ENCODE peak calls at places on chromosomes 11 and 22, in six cellular contexts. One of them, this sample, is unnamed.

GRCh38 chr11:77789061-77789730 is 31.3 kb downstream of the RSF1 start:
- DNase-seq in sigmoid colon: no peak
- DNase-seq in H54: no peak
- DNase-seq in A549: no peak
- DNase-seq in IMR-90: no peak
- DNase-seq in transverse colon: no peak
- DNase-seq in this sample: peak

GRCh38 chr11:43943931-43944751 is 1.7 kb downstream of the C11orf96 start:
- DNase-seq in sigmoid colon: peak
- DNase-seq in H54: peak
- DNase-seq in A549: peak
- DNase-seq in IMR-90: peak
- DNase-seq in transverse colon: no peak
- DNase-seq in this sample: peak

GRCh38 chr11:106271126-106271525 is 193.7 kb downstream of the AASDHPPT start:
- DNase-seq in sigmoid colon: no peak
- DNase-seq in H54: no peak
- DNase-seq in A549: no peak
- DNase-seq in IMR-90: no peak
- DNase-seq in transverse colon: no peak
- DNase-seq in this sample: no peak

GRCh38 chr11:129704831-129705230 is 110.8 kb upstream of the TMEM45B start:
- DNase-seq in sigmoid colon: no peak
- DNase-seq in H54: no peak
- DNase-seq in A549: no peak
- DNase-seq in IMR-90: no peak
- DNase-seq in transverse colon: no peak
- DNase-seq in this sample: no peak

GRCh38 chr22:20607157-20607907 is 99.9 kb downstream of the MED15 start:
- DNase-seq in sigmoid colon: no peak
- DNase-seq in H54: no peak
- DNase-seq in A549: no peak
- DNase-seq in IMR-90: no peak
- DNase-seq in transverse colon: no peak
- DNase-seq in this sample: no peak

GRCh38 chr22:30212996-30213441 is 33.5 kb downstream of the LIF start:
- DNase-seq in sigmoid colon: no peak
- DNase-seq in H54: no peak
- DNase-seq in A549: peak
- DNase-seq in IMR-90: no peak
- DNase-seq in transverse colon: no peak
- DNase-seq in this sample: no peak

GRCh38 chr22:41620646-41621098 is at the start of gene DESI1:
- DNase-seq in sigmoid colon: no peak
- DNase-seq in H54: no peak
- DNase-seq in A549: no peak
- DNase-seq in IMR-90: no peak
- DNase-seq in transverse colon: no peak
- DNase-seq in this sample: no peak

GRCh38 chr11:118998822-118999221 is 884 bp downstream of the CENATAC start:
- DNase-seq in sigmoid colon: no peak
- DNase-seq in H54: peak
- DNase-seq in A549: peak
- DNase-seq in IMR-90: peak
- DNase-seq in transverse colon: no peak
- DNase-seq in this sample: peak

GRCh38 chr11:8317164-8317563 is 53.5 kb upstream of the LMO1 start:
- DNase-seq in sigmoid colon: peak
- DNase-seq in H54: no peak
- DNase-seq in A549: no peak
- DNase-seq in IMR-90: peak
- DNase-seq in transverse colon: no peak
- DNase-seq in this sample: no peak

GRCh38 chr11:63369165-63369970 is at the start of gene SLC22A9:
- DNase-seq in sigmoid colon: no peak
- DNase-seq in H54: no peak
- DNase-seq in A549: no peak
- DNase-seq in IMR-90: no peak
- DNase-seq in transverse colon: no peak
- DNase-seq in this sample: no peak

GRCh38 chr11:82671451-82671850 is 62.2 kb downstream of the FAM181B start:
- DNase-seq in sigmoid colon: no peak
- DNase-seq in H54: no peak
- DNase-seq in A549: no peak
- DNase-seq in IMR-90: no peak
- DNase-seq in transverse colon: no peak
- DNase-seq in this sample: no peak

GRCh38 chr11:14422052-14422813 is 63.2 kb upstream of the RRAS2 start:
- DNase-seq in sigmoid colon: peak
- DNase-seq in H54: peak
- DNase-seq in A549: peak
- DNase-seq in IMR-90: peak
- DNase-seq in transverse colon: peak
- DNase-seq in this sample: peak

GRCh38 chr11:32173435-32173834 is 82.6 kb downstream of the RCN1 start:
- DNase-seq in sigmoid colon: no peak
- DNase-seq in H54: peak
- DNase-seq in A549: peak
- DNase-seq in IMR-90: peak
- DNase-seq in transverse colon: peak
- DNase-seq in this sample: peak

DNA sequence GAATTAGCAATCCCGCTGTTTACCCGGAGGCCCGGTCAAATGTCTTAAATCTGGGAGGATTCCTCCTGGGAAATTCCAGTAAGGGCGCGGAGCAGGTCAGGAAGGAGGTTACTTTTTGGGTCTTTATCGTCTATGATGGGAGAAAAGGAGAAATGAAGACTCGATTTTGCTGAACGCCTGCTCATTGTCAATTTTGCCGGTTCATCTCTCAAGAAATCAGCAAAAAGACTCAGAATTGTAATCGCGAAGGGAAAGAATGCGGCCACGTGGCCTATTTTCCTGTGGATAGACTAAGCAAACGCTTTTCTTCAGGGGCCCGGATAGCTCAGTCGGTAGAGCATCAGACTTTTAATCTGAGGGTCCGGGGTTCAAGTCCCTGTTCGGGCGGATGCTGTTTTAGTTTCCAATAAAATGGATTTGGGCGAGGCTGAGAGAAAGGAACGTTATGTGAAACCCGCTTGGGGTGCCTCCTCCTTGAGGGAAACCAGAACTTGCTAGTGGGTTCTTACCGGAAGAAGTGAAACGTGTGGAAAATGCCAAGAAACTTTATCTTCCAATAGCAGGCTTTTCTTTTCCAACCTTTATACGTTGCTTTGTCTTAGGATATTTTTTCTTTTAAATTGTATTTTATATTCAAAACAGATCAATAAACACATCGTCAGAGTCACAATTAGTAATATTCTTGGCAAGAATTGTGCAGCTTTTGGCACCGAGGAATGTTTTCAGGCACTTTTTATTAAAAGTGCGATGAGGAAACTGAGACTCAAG is 45.0 kb downstream of the OR4D9 start:
- DNase-seq in sigmoid colon: peak
- DNase-seq in H54: no peak
- DNase-seq in A549: no peak
- DNase-seq in IMR-90: peak
- DNase-seq in transverse colon: no peak
- DNase-seq in this sample: peak
- TF ChIP-seq POLR2A in sigmoid colon: no peak
- TF ChIP-seq POLR2A in H54: no peak
- TF ChIP-seq POLR2A in A549: no peak
- TF ChIP-seq POLR2A in IMR-90: no peak
- TF ChIP-seq POLR2A in transverse colon: no peak
- TF ChIP-seq POLR2A in this sample: no peak

DNA sequence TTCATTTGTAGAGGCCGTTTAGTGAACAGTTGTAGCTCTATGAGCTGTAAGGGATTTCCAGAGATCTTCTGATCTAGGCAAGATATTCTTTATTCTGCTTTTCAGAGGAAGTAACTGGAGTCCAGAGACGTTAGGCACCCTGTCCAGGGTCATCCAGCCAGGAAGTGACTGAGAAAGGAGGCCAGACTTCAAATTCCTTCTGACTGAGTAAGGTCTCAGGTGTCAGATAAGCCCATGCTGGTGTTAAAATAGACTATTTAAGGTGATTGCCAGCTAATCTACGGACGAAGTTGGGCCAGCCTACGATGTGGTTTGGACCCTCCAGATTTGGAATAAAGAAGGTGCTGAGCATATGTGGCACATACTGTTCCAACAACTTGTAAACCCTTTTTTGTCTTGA is 54.6 kb downstream of the GRIK4 start:
- DNase-seq in sigmoid colon: no peak
- DNase-seq in H54: peak
- DNase-seq in A549: no peak
- DNase-seq in IMR-90: peak
- DNase-seq in transverse colon: no peak
- DNase-seq in this sample: no peak
- TF ChIP-seq POLR2A in sigmoid colon: no peak
- TF ChIP-seq POLR2A in H54: no peak
- TF ChIP-seq POLR2A in A549: no peak
- TF ChIP-seq POLR2A in IMR-90: no peak
- TF ChIP-seq POLR2A in transverse colon: no peak
- TF ChIP-seq POLR2A in this sample: no peak

GRCh38 chr11:117143871-117144476 is at the start of gene PAFAH1B2:
- DNase-seq in sigmoid colon: peak
- DNase-seq in H54: peak
- DNase-seq in A549: peak
- DNase-seq in IMR-90: peak
- DNase-seq in transverse colon: peak
- DNase-seq in this sample: peak
- TF ChIP-seq POLR2A in sigmoid colon: peak
- TF ChIP-seq POLR2A in H54: peak
- TF ChIP-seq POLR2A in A549: peak
- TF ChIP-seq POLR2A in IMR-90: peak
- TF ChIP-seq POLR2A in transverse colon: peak
- TF ChIP-seq POLR2A in this sample: peak

GRCh38 chr11:114168691-114169090 is 109.2 kb downstream of the ZBTB16 start:
- DNase-seq in sigmoid colon: peak
- DNase-seq in H54: no peak
- DNase-seq in A549: no peak
- DNase-seq in IMR-90: no peak
- DNase-seq in transverse colon: peak
- DNase-seq in this sample: no peak
- TF ChIP-seq POLR2A in sigmoid colon: no peak
- TF ChIP-seq POLR2A in H54: no peak
- TF ChIP-seq POLR2A in A549: no peak
- TF ChIP-seq POLR2A in IMR-90: no peak
- TF ChIP-seq POLR2A in transverse colon: no peak
- TF ChIP-seq POLR2A in this sample: no peak

GRCh38 chr11:103086461-103086860 is 5.5 kb downstream of the DCUN1D5 start:
- DNase-seq in sigmoid colon: no peak
- DNase-seq in H54: no peak
- DNase-seq in A549: no peak
- DNase-seq in IMR-90: peak
- DNase-seq in transverse colon: no peak
- DNase-seq in this sample: no peak

GRCh38 chr11:103097279-103097678 is 5.3 kb upstream of the DCUN1D5 start:
- DNase-seq in sigmoid colon: no peak
- DNase-seq in H54: no peak
- DNase-seq in A549: no peak
- DNase-seq in IMR-90: no peak
- DNase-seq in transverse colon: no peak
- DNase-seq in this sample: no peak

GRCh38 chr11:103091441-103091809 is 535 bp downstream of the DCUN1D5 start:
- DNase-seq in sigmoid colon: peak
- DNase-seq in H54: peak
- DNase-seq in A549: peak
- DNase-seq in IMR-90: peak
- DNase-seq in transverse colon: peak
- DNase-seq in this sample: peak

GRCh38 chr11:103091024-103091423 is 936 bp downstream of the DCUN1D5 start:
- DNase-seq in sigmoid colon: no peak
- DNase-seq in H54: no peak
- DNase-seq in A549: peak
- DNase-seq in IMR-90: peak
- DNase-seq in transverse colon: no peak
- DNase-seq in this sample: peak

DNA sequence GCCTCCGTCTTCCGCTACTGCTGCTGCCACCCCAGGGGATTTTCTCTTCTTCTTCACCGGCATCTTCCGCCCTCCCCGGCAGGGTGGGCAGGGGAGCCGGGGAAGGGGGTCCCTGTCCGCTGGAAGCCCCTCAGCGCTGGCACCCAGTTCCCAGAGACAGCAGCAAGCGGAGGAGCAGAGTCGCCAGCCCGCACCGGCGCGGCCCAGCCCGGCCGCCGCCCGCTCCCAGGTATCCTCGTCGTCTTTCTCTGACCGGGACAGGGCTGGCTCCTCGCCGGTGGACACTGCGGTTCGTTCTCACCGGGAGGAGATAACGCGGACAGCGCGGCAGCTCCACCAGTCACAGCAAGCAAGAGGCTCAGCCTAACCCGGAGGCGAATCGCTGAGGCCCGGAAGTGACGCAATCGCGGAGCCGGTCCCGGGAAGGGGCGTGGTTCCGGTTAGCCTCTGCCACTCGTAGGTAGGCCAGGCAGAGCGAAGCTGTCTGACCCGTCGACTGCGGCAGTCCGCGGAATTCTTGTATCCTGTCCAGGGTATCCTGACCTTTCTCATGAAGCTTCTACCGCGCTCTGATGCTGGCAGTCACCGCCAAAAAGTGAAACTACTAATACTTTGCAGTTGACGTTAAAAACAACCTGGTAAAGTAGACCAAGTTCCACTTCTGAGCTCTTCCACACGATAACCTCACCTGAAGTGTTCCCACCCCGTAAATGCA is at the start of gene DCUN1D5:
- DNase-seq in sigmoid colon: peak
- DNase-seq in H54: peak
- DNase-seq in A549: peak
- DNase-seq in IMR-90: peak
- DNase-seq in transverse colon: peak
- DNase-seq in this sample: peak
- TF ChIP-seq POLR2A in sigmoid colon: peak
- TF ChIP-seq POLR2A in H54: peak
- TF ChIP-seq POLR2A in A549: peak
- TF ChIP-seq POLR2A in IMR-90: peak
- TF ChIP-seq POLR2A in transverse colon: peak
- TF ChIP-seq POLR2A in this sample: peak

GRCh38 chr22:46337870-46338269 is 2.4 kb downstream of the TRMU start:
- DNase-seq in sigmoid colon: no peak
- DNase-seq in H54: no peak
- DNase-seq in A549: no peak
- DNase-seq in IMR-90: no peak
- DNase-seq in transverse colon: no peak
- DNase-seq in this sample: no peak

GRCh38 chr22:46331496-46331895 is 4.0 kb upstream of the TRMU start:
- DNase-seq in sigmoid colon: no peak
- DNase-seq in H54: no peak
- DNase-seq in A549: no peak
- DNase-seq in IMR-90: no peak
- DNase-seq in transverse colon: no peak
- DNase-seq in this sample: no peak

GRCh38 chr22:46338636-46339035 is 3.1 kb downstream of the TRMU start:
- DNase-seq in sigmoid colon: no peak
- DNase-seq in H54: no peak
- DNase-seq in A549: no peak
- DNase-seq in IMR-90: no peak
- DNase-seq in transverse colon: no peak
- DNase-seq in this sample: no peak

GRCh38 chr22:46336119-46337078 is 885 bp downstream of the TRMU start:
- DNase-seq in sigmoid colon: no peak
- DNase-seq in H54: no peak
- DNase-seq in A549: no peak
- DNase-seq in IMR-90: peak
- DNase-seq in transverse colon: peak
- DNase-seq in this sample: peak

GRCh38 chr22:46335201-46336118 is at the start of gene TRMU:
- DNase-seq in sigmoid colon: peak
- DNase-seq in H54: peak
- DNase-seq in A549: peak
- DNase-seq in IMR-90: peak
- DNase-seq in transverse colon: peak
- DNase-seq in this sample: peak
- TF ChIP-seq POLR2A in sigmoid colon: no peak
- TF ChIP-seq POLR2A in H54: peak
- TF ChIP-seq POLR2A in A549: peak
- TF ChIP-seq POLR2A in IMR-90: peak
- TF ChIP-seq POLR2A in transverse colon: peak
- TF ChIP-seq POLR2A in this sample: peak